ENCODE peak calls at places on chromosome 22, in four cellular contexts. One of them, this sample, is unnamed.

GRCh38 chr22:32515074-32515473 is 40.5 kb downstream of the FBXO7 start:
- DNase-seq in neuronal stem cell: no peak
- DNase-seq in mesendoderm: no peak
- DNase-seq in IMR-90: no peak
- DNase-seq in this sample: no peak

GRCh38 chr22:34841321-34841901 is 224.5 kb upstream of the ISX start:
- DNase-seq in neuronal stem cell: peak; percentile 57
- DNase-seq in mesendoderm: peak; percentile 99
- DNase-seq in IMR-90: no peak
- DNase-seq in this sample: peak; percentile 56

GRCh38 chr22:33921576-33922181 is 1.4 kb upstream of the LARGE1 start:
- DNase-seq in neuronal stem cell: peak; percentile 86
- DNase-seq in mesendoderm: peak; percentile 82
- DNase-seq in IMR-90: peak; percentile 60
- DNase-seq in this sample: peak; percentile 88

GRCh38 chr22:32020117-32020516 is 22.9 kb upstream of the SLC5A1 start:
- DNase-seq in neuronal stem cell: no peak
- DNase-seq in mesendoderm: no peak
- DNase-seq in IMR-90: peak; percentile 81
- DNase-seq in this sample: no peak

GRCh38 chr22:27212617-27213177 is 555.3 kb downstream of the MIAT start:
- DNase-seq in neuronal stem cell: no peak
- DNase-seq in mesendoderm: peak; percentile 44
- DNase-seq in IMR-90: peak; percentile 98
- DNase-seq in this sample: no peak

GRCh38 chr22:44351685-44352377 is 39.1 kb upstream of the SHISAL1 start:
- DNase-seq in neuronal stem cell: no peak
- DNase-seq in mesendoderm: peak; percentile 94
- DNase-seq in IMR-90: peak; percentile 95
- DNase-seq in this sample: peak; percentile 69

GRCh38 chr22:31616315-31616980 is 45.6 kb downstream of the PISD start:
- DNase-seq in neuronal stem cell: no peak
- DNase-seq in mesendoderm: no peak
- DNase-seq in IMR-90: no peak
- DNase-seq in this sample: no peak

GRCh38 chr22:34236527-34236926 is 316.3 kb upstream of the LARGE1 start:
- DNase-seq in neuronal stem cell: no peak
- DNase-seq in mesendoderm: peak; percentile 10
- DNase-seq in IMR-90: no peak
- DNase-seq in this sample: no peak

GRCh38 chr22:24482586-24482985 is 12.5 kb upstream of the UPB1 start:
- DNase-seq in neuronal stem cell: no peak
- DNase-seq in mesendoderm: peak; percentile 31
- DNase-seq in IMR-90: peak; percentile 79
- DNase-seq in this sample: no peak

GRCh38 chr22:19819209-19819910 is 35.3 kb downstream of the GNB1L start:
- DNase-seq in neuronal stem cell: no peak
- DNase-seq in mesendoderm: no peak
- DNase-seq in IMR-90: no peak
- DNase-seq in this sample: no peak

GRCh38 chr22:24225951-24226350 is 18.9 kb downstream of the GGT5 start:
- DNase-seq in neuronal stem cell: no peak
- DNase-seq in mesendoderm: no peak
- DNase-seq in IMR-90: no peak
- DNase-seq in this sample: no peak

GRCh38 chr22:20324139-20324516 is 4.3 kb upstream of the DGCR6L start:
- DNase-seq in neuronal stem cell: no peak
- DNase-seq in mesendoderm: no peak
- DNase-seq in IMR-90: no peak
- DNase-seq in this sample: peak; percentile 14

GRCh38 chr22:31085493-31085824 is 4.3 kb downstream of the SMTN start:
- DNase-seq in neuronal stem cell: no peak
- DNase-seq in mesendoderm: peak; percentile 71
- DNase-seq in IMR-90: no peak
- DNase-seq in this sample: no peak

GRCh38 chr22:50236731-50237409 is 8.0 kb downstream of the TUBGCP6 start:
- DNase-seq in neuronal stem cell: no peak
- DNase-seq in mesendoderm: peak; percentile 36
- DNase-seq in IMR-90: peak; percentile 17
- DNase-seq in this sample: no peak

GRCh38 chr22:26990503-26991189 is 333.3 kb downstream of the MIAT start:
- DNase-seq in neuronal stem cell: no peak
- DNase-seq in mesendoderm: no peak
- DNase-seq in IMR-90: no peak
- DNase-seq in this sample: no peak

GRCh38 chr22:26487996-26488395 is 4.3 kb downstream of the SRRD start:
- DNase-seq in neuronal stem cell: no peak
- DNase-seq in mesendoderm: no peak
- DNase-seq in IMR-90: no peak
- DNase-seq in this sample: no peak

GRCh38 chr22:19909350-19910179 is 32.0 kb upstream of the COMT start:
- DNase-seq in neuronal stem cell: peak; percentile 82
- DNase-seq in mesendoderm: peak; percentile 79
- DNase-seq in IMR-90: peak; percentile 73
- DNase-seq in this sample: peak; percentile 82

GRCh38 chr22:50537765-50538164 is 7.9 kb upstream of the KLHDC7B start:
- DNase-seq in neuronal stem cell: no peak
- DNase-seq in mesendoderm: no peak
- DNase-seq in IMR-90: no peak
- DNase-seq in this sample: no peak

GRCh38 chr22:19045094-19045493 is 77.1 kb downstream of the DGCR2 start:
- DNase-seq in neuronal stem cell: no peak
- DNase-seq in mesendoderm: no peak
- DNase-seq in IMR-90: peak; percentile 8
- DNase-seq in this sample: no peak

GRCh38 chr22:32720924-32721323 is 80.6 kb upstream of the TIMP3 start:
- DNase-seq in neuronal stem cell: no peak
- DNase-seq in mesendoderm: peak; percentile 41
- DNase-seq in IMR-90: peak; percentile 62
- DNase-seq in this sample: no peak

GRCh38 chr22:25013634-25014033 is 61.1 kb downstream of the KIAA1671 start:
- DNase-seq in neuronal stem cell: no peak
- DNase-seq in mesendoderm: no peak
- DNase-seq in IMR-90: no peak
- DNase-seq in this sample: no peak

GRCh38 chr22:41699264-41700104 is at the start of gene MEI1:
- DNase-seq in neuronal stem cell: no peak
- DNase-seq in mesendoderm: peak; percentile 44
- DNase-seq in IMR-90: peak; percentile 56
- DNase-seq in this sample: peak; percentile 85
- H2BK15ac ChIP-seq in neuronal stem cell: peak within 1 kb of the TSS; percentile 32
- H2BK15ac ChIP-seq in mesendoderm: no peak within 1 kb of the TSS
- H2BK15ac ChIP-seq in IMR-90: no peak within 1 kb of the TSS
- H2BK15ac ChIP-seq in this sample: no peak within 1 kb of the TSS

DNA sequence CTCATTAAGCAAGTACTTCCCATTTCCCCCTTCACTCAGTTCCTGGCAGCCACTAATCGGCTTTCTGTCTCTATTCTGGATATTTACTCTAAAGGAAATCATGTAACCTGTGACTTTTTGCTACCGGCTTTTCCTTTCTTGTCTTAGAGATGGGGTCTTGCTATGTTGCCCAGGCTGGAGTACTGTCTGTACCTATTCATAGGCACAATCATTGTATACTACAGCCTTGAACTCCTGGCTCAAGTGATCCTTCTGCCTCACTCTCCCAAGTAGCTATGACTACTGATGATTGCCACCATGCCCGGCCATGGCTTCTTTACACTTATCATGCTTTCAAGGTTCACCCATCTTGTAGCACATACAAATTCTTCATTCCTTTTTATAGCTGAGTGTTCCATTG is 12.4 kb downstream of the SLC25A17 start:
- DNase-seq in neuronal stem cell: no peak
- DNase-seq in mesendoderm: no peak
- DNase-seq in IMR-90: no peak
- DNase-seq in this sample: no peak
- H3K4ac ChIP-seq in neuronal stem cell: no peak overlapping the region
- H3K4ac ChIP-seq in mesendoderm: no peak overlapping the region
- H3K4ac ChIP-seq in IMR-90: no peak overlapping the region
- H3K4ac ChIP-seq in this sample: no peak overlapping the region

GRCh38 chr22:42931421-42932196 is 74.5 kb upstream of the ARFGAP3 start:
- DNase-seq in neuronal stem cell: no peak
- DNase-seq in mesendoderm: no peak
- DNase-seq in IMR-90: peak; percentile 18
- DNase-seq in this sample: no peak

GRCh38 chr22:42927966-42928365 is 70.9 kb upstream of the ARFGAP3 start:
- DNase-seq in neuronal stem cell: no peak
- DNase-seq in mesendoderm: no peak
- DNase-seq in IMR-90: no peak
- DNase-seq in this sample: no peak

GRCh38 chr22:42928969-42929837 is 72.1 kb upstream of the ARFGAP3 start:
- DNase-seq in neuronal stem cell: no peak
- DNase-seq in mesendoderm: no peak
- DNase-seq in IMR-90: no peak
- DNase-seq in this sample: no peak

GRCh38 chr22:42930810-42931420 is 73.8 kb upstream of the ARFGAP3 start:
- DNase-seq in neuronal stem cell: no peak
- DNase-seq in mesendoderm: peak; percentile 64
- DNase-seq in IMR-90: peak; percentile 52
- DNase-seq in this sample: no peak

GRCh38 chr22:42929838-42930155 is 72.7 kb upstream of the ARFGAP3 start:
- DNase-seq in neuronal stem cell: no peak
- DNase-seq in mesendoderm: no peak
- DNase-seq in IMR-90: no peak
- DNase-seq in this sample: no peak
- H2BK15ac ChIP-seq in neuronal stem cell: no peak overlapping the region
- H2BK15ac ChIP-seq in mesendoderm: no peak overlapping the region
- H2BK15ac ChIP-seq in IMR-90: no peak overlapping the region
- H2BK15ac ChIP-seq in this sample: no peak overlapping the region

DNA sequence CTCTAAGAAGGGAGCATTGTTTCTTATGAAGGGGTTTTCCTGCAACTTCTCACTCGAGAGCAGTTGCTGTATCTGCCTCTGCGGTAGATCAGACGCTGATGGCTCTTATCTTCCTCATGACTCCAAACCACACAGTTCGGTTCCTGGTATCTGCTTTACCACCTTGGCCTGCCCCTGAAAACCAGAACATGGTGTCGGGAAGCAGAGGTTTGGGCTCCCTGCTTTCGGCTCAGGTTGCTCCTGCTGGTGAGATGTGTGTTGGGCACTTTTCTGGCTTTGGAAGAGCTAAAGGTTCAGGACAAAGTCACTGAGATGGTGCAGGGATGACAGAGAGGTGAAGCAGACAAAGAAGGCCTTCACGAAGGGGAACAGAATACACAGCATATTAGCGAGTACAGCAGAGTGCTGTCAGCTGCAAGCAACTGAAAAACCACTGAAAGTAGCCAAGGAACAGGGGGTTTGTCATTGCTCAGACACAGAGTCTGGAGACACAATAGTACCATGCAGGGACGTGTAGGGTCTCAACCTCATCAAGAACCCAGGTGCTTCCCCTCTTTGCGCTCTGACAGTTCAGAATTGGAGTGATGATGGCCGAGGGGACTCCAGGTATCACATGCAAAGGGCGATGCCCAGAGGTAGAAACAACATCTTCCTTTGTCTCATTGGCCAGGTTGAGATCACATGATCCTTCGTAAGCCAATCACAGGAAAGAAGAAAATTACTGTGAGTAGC is 11.9 kb upstream of the CSF2RB start:
- DNase-seq in neuronal stem cell: no peak
- DNase-seq in mesendoderm: peak; percentile 32
- DNase-seq in IMR-90: no peak
- DNase-seq in this sample: no peak
- H3K4ac ChIP-seq in neuronal stem cell: no peak overlapping the region
- H3K4ac ChIP-seq in mesendoderm: no peak overlapping the region
- H3K4ac ChIP-seq in IMR-90: no peak overlapping the region
- H3K4ac ChIP-seq in this sample: no peak overlapping the region

GRCh38 chr22:38699784-38700183 is 959 bp downstream of the JOSD1 start:
- DNase-seq in neuronal stem cell: no peak
- DNase-seq in mesendoderm: peak; percentile 22
- DNase-seq in IMR-90: peak; percentile 62
- DNase-seq in this sample: no peak

GRCh38 chr22:38699143-38699542 is 1.6 kb downstream of the JOSD1 start:
- DNase-seq in neuronal stem cell: no peak
- DNase-seq in mesendoderm: no peak
- DNase-seq in IMR-90: no peak
- DNase-seq in this sample: no peak

GRCh38 chr22:38700789-38701628 is at the start of gene JOSD1:
- DNase-seq in neuronal stem cell: peak; percentile 96
- DNase-seq in mesendoderm: peak; percentile 96
- DNase-seq in IMR-90: peak; percentile 95
- DNase-seq in this sample: peak; percentile 93

GRCh38 chr22:38698407-38699094 is 2.2 kb downstream of the JOSD1 start:
- DNase-seq in neuronal stem cell: no peak
- DNase-seq in mesendoderm: no peak
- DNase-seq in IMR-90: no peak
- DNase-seq in this sample: no peak

GRCh38 chr22:38700271-38700788 is 413 bp downstream of the JOSD1 start:
- DNase-seq in neuronal stem cell: no peak
- DNase-seq in mesendoderm: peak; percentile 46
- DNase-seq in IMR-90: no peak
- DNase-seq in this sample: no peak
- H2BK15ac ChIP-seq in neuronal stem cell: peak overlapping the region; percentile 52
- H2BK15ac ChIP-seq in mesendoderm: no peak overlapping the region
- H2BK15ac ChIP-seq in IMR-90: no peak overlapping the region
- H2BK15ac ChIP-seq in this sample: peak overlapping the region; percentile 19

DNA sequence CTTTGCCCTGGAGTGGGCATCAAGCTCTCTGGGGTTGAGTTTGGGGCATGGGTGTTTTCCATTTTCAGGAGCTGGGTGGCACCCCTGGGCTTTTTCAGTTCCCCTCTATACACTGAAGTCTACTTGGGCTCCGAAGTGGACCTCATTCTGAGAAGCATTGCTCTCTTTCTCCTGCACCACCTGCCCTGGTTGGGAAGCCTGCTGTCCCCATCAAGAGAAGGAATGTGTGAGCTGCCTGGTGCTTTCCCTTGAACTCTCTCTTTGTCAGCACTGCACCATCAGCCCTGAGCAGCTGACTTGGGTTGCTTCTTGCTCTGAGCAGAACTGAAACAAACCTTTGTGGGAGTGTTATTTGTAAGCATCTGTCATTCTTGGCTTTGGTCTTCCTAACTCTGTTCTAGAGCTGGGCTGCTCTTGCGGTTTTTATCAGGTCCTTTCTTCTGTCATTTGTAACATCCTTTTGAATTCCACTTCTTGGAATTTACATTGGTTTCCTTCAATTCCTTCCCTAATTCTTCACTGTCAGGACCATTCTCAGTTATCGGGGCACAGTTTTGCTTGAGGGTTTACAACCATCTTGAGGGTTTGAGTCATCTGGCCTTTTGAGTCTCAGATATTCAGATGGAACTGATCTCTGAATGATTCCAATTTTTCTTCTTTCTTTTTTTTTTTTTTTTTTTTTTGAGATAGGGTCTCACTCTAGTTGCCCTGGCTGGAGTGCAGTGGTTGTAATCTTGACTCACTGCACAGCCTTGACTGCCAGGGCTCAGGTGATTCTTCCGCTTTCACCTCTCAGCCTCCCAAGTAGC is 20.5 kb downstream of the UBE2L3 start:
- DNase-seq in neuronal stem cell: no peak
- DNase-seq in mesendoderm: no peak
- DNase-seq in IMR-90: peak; percentile 67
- DNase-seq in this sample: no peak
- H3K4ac ChIP-seq in neuronal stem cell: no peak overlapping the region
- H3K4ac ChIP-seq in mesendoderm: no peak overlapping the region
- H3K4ac ChIP-seq in IMR-90: no peak overlapping the region
- H3K4ac ChIP-seq in this sample: no peak overlapping the region